ENCODE peak calls at places on chromosomes 12 and 14, in ten cellular contexts. O is upper lobe of left lung, B is endothelial cell of umbilical vein, V is HL-60, J is HepG2, M is HCT116, E is K562, S is stomach, I is spleen, D is breast epithelium. Q is an unnamed sample.

GRCh38 chr12:123149088-123149827 is 1.6 kb downstream of the PITPNM2 start:
- DNase-seq in O (no peak), B (no peak), V (no peak), J (no peak), M (no peak), E (peak; percentile 72), S (no peak), I (no peak), D (no peak), Q (no peak)

GRCh38 chr14:68774771-68775613 is 17.9 kb downstream of the ZFP36L1 start:
- DNase-seq in O (no peak), B (no peak), V (no peak), J (peak; percentile 78), M (no peak), E (no peak), S (peak; percentile 14), I (no peak), D (peak; percentile 45), Q (no peak)

GRCh38 chr12:68957273-68957672 is 24.3 kb upstream of the CPM start:
- DNase-seq in O (no peak), B (no peak), V (no peak), J (no peak), M (no peak), E (no peak), S (no peak), I (no peak), D (no peak), Q (no peak)

GRCh38 chr12:59185291-59185690 is 265.0 kb upstream of the LRIG3 start:
- DNase-seq in O (no peak), B (no peak), V (peak; percentile 1), J (no peak), M (no peak), E (no peak), S (no peak), I (no peak), D (no peak), Q (no peak)

GRCh38 chr12:66188584-66189475 is at the start of gene IRAK3:
- DNase-seq in O (peak; percentile 96), B (peak; percentile 70), V (peak; percentile 92), J (no peak), M (no peak), E (no peak), S (peak; percentile 86), I (peak; percentile 96), D (peak; percentile 47), Q (peak; percentile 52)

GRCh38 chr12:52087961-52088820 is 8.7 kb downstream of the SMIM41 start:
- DNase-seq in O (peak; percentile 31), B (no peak), V (no peak), J (no peak), M (no peak), E (no peak), S (no peak), I (peak; percentile 76), D (peak; percentile 6), Q (no peak)

GRCh38 chr12:77932216-77932615 is 101.5 kb downstream of the NAV3 start:
- DNase-seq in O (no peak), B (no peak), V (no peak), J (no peak), M (no peak), E (no peak), S (no peak), I (no peak), D (no peak), Q (no peak)

GRCh38 chr12:99983721-99984258 is 946 bp downstream of the ANKS1B start:
- DNase-seq in O (no peak), B (peak; percentile 2), V (no peak), J (no peak), M (no peak), E (no peak), S (no peak), I (no peak), D (no peak), Q (no peak)

GRCh38 chr12:75476076-75476475 is 4.5 kb upstream of the GLIPR1 start:
- DNase-seq in O (no peak), B (no peak), V (no peak), J (no peak), M (no peak), E (no peak), S (no peak), I (no peak), D (no peak), Q (no peak)

GRCh38 chr12:53100466-53101151 is 2.7 kb upstream of the SOAT2 start:
- DNase-seq in O (no peak), B (no peak), V (no peak), J (no peak), M (no peak), E (no peak), S (peak; percentile 5), I (no peak), D (no peak), Q (no peak)

GRCh38 chr14:38210587-38211257 is 3.0 kb downstream of the SSTR1 start:
- DNase-seq in O (peak; percentile 74), B (peak; percentile 70), V (no peak), J (no peak), M (no peak), E (no peak), S (peak; percentile 68), I (no peak), D (no peak), Q (no peak)

GRCh38 chr14:60647837-60648168 is 1.5 kb downstream of the SIX1 start:
- DNase-seq in O (peak; percentile 70), B (no peak), V (no peak), J (no peak), M (no peak), E (no peak), S (no peak), I (no peak), D (no peak), Q (no peak)

GRCh38 chr14:100826371-100827139 is 637 bp downstream of the MEG3 start:
- DNase-seq in O (no peak), B (peak; percentile 30), V (no peak), J (no peak), M (no peak), E (no peak), S (no peak), I (peak; percentile 38), D (no peak), Q (no peak)

GRCh38 chr14:49986344-49987014 is 93.6 kb downstream of the ARF6 start:
- DNase-seq in O (no peak), B (no peak), V (no peak), J (peak; percentile 52), M (no peak), E (no peak), S (no peak), I (no peak), D (no peak), Q (no peak)

GRCh38 chr14:73223049-73223448 is 14.3 kb upstream of the PAPLN start:
- DNase-seq in O (no peak), B (no peak), V (no peak), J (no peak), M (no peak), E (no peak), S (no peak), I (no peak), D (no peak), Q (no peak)
- TF ChIP-seq POLR2AphosphoS5 in O (peak; percentile 8), B (no peak), V (no peak), J (no peak), M (no peak), E (no peak), S (peak; percentile 32), I (no peak), D (no peak), Q (peak; percentile 47)

GRCh38 chr12:23722655-23723054 is 226.8 kb downstream of the SOX5 start:
- DNase-seq in O (no peak), B (no peak), V (no peak), J (no peak), M (no peak), E (peak; percentile 72), S (no peak), I (no peak), D (no peak), Q (no peak)
- TF ChIP-seq POLR2AphosphoS5 in O (no peak), B (no peak), V (no peak), J (no peak), M (no peak), E (peak; percentile 80), S (no peak), I (no peak), D (no peak), Q (no peak)

DNA sequence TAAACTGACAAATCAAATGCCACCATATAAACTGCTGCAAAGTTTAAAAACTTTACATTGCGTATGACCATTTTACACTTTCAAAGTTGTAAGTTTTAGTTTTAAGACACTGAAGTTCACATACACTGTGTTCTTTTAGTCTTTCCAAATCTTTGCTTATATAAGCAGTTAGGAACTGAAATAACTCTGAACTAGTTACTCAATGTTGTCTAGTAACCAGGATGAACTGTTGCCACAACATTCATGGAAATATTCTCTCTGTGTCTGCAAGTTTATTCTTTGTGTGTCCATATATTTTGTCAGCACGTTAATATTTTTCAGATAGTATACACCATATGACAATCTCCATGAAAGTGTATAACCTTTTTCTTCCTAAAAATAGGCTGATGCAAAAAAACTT is 71.0 kb downstream of the GALNT4 start:
- DNase-seq in O (no peak), B (peak; percentile 85), V (no peak), J (peak; percentile 31), M (no peak), E (no peak), S (no peak), I (no peak), D (no peak), Q (no peak)
- TF ChIP-seq POLR2AphosphoS5 in O (peak; percentile 9), B (no peak), V (no peak), J (no peak), M (no peak), E (no peak), S (no peak), I (no peak), D (no peak), Q (no peak)

GRCh38 chr12:67721216-67721615 is 72.7 kb downstream of the DYRK2 start:
- DNase-seq in O (no peak), B (no peak), V (no peak), J (no peak), M (no peak), E (no peak), S (peak; percentile 56), I (no peak), D (no peak), Q (no peak)

GRCh38 chr12:67720383-67720856 is 71.9 kb downstream of the DYRK2 start:
- DNase-seq in O (no peak), B (no peak), V (no peak), J (no peak), M (no peak), E (no peak), S (no peak), I (no peak), D (no peak), Q (no peak)

GRCh38 chr12:67714648-67715047 is 66.1 kb downstream of the DYRK2 start:
- DNase-seq in O (no peak), B (no peak), V (no peak), J (no peak), M (no peak), E (no peak), S (no peak), I (no peak), D (no peak), Q (no peak)

GRCh38 chr12:67716817-67717216 is 68.3 kb downstream of the DYRK2 start:
- DNase-seq in O (no peak), B (no peak), V (no peak), J (peak; percentile 27), M (no peak), E (no peak), S (no peak), I (no peak), D (no peak), Q (no peak)
- TF ChIP-seq POLR2AphosphoS5 in O (no peak), B (no peak), V (no peak), J (no peak), M (no peak), E (no peak), S (no peak), I (no peak), D (no peak), Q (no peak)